ENCODE peak calls at places on chromosomes 4 and X, in four cellular contexts. D is suprapubic skin, X is IMR-90, N is thyroid gland. B is an unnamed sample.

GRCh38 chr4:80115368-80116181 is 42.5 kb upstream of the ANTXR2 start:
- DNase-seq in N (no peak), X (no peak), D (no peak), B (no peak)

GRCh38 chr4:139711461-139711860 is 45.8 kb downstream of the MGST2 start:
- DNase-seq in N (no peak), X (peak; percentile 54), D (no peak), B (peak; percentile 55)

GRCh38 chr4:100882661-100883060 is 364.8 kb upstream of the EMCN start:
- DNase-seq in D (no peak), N (no peak), X (no peak), B (no peak)

GRCh38 chr4:6194458-6195195 is 5.7 kb downstream of the JAKMIP1 start:
- DNase-seq in X (no peak), D (no peak), N (no peak), B (no peak)

GRCh38 chrX:149830192-149830873 is 48.6 kb downstream of the MAGEA9 start:
- DNase-seq in X (peak; percentile 17), N (peak; percentile 3), D (no peak), B (no peak)

GRCh38 chr4:26748805-26749204 is 111.8 kb upstream of the STIM2 start:
- DNase-seq in D (no peak), X (no peak), N (no peak), B (no peak)

GRCh38 chr4:100075486-100076270 is 114.6 kb downstream of the DDIT4L start:
- DNase-seq in N (no peak), X (no peak), D (no peak), B (no peak)

GRCh38 chrX:1400049-1400448 is 8.1 kb upstream of the SLC25A6 start:
- DNase-seq in N (no peak), D (peak; percentile 10), X (no peak), B (no peak)

GRCh38 chr4:173990126-173990878 is 293.2 kb downstream of the FBXO8 start:
- DNase-seq in D (no peak), X (peak; percentile 46), N (no peak), B (no peak)

GRCh38 chr4:153232768-153233167 is 28.5 kb downstream of the TRIM2 start:
- DNase-seq in N (peak; percentile 72), D (no peak), X (no peak), B (peak; percentile 49)

GRCh38 chr4:164440196-164440595 is 313.7 kb upstream of the SMIM31 start:
- DNase-seq in D (no peak), N (no peak), X (peak; percentile 21), B (no peak)

GRCh38 chr4:176230827-176231226 is 35.4 kb upstream of the SPATA4 start:
- DNase-seq in D (no peak), X (no peak), N (no peak), B (no peak)

GRCh38 chrX:107603433-107604159 is 24.7 kb upstream of the PRPS1 start:
- DNase-seq in X (no peak), N (no peak), D (no peak), B (no peak)

GRCh38 chrX:136794080-136794479 is 13.3 kb upstream of the ARHGEF6 start:
- DNase-seq in D (no peak), N (no peak), X (no peak), B (no peak)

GRCh38 chr4:17072483-17072882 is 174.0 kb upstream of the LDB2 start:
- DNase-seq in D (no peak), N (no peak), X (peak; percentile 42), B (no peak)

GRCh38 chr4:22391548-22391947 is 124.3 kb downstream of the ADGRA3 start:
- DNase-seq in X (peak; percentile 54), N (no peak), D (no peak), B (no peak)

GRCh38 chr4:87498446-87498900 is 30.7 kb downstream of the SPARCL1 start:
- DNase-seq in N (no peak), D (no peak), X (peak; percentile 47), B (no peak)

GRCh38 chr4:139337612-139338011 is 35.3 kb upstream of the NDUFC1 start:
- DNase-seq in N (no peak), D (no peak), X (no peak), B (no peak)

GRCh38 chr4:55318135-55318534 is 27.9 kb upstream of the SRD5A3 start:
- DNase-seq in D (no peak), N (no peak), X (no peak), B (no peak)

GRCh38 chr4:175996231-175996630 is 69.4 kb upstream of the WDR17 start:
- DNase-seq in D (no peak), N (no peak), X (no peak), B (no peak)

GRCh38 chr4:125319311-125319710 is 4.6 kb downstream of the FAT4 start:
- DNase-seq in D (no peak), X (peak; percentile 45), N (no peak), B (no peak)

GRCh38 chr4:6095023-6095817 is 77.0 kb upstream of the C4orf50 start:
- DNase-seq in N (no peak), D (no peak), X (peak; percentile 4), B (no peak)

GRCh38 chrX:21645437-21646220 is 12.5 kb downstream of the KLHL34 start:
- DNase-seq in X (no peak), N (no peak), D (no peak), B (no peak)

GRCh38 chr4:85672116-85672515 is 197.2 kb downstream of the ARHGAP24 start:
- DNase-seq in X (no peak), N (no peak), D (no peak), B (no peak)

GRCh38 chrX:81378550-81378949 is 176.6 kb downstream of the SH3BGRL start:
- DNase-seq in N (no peak), X (no peak), D (no peak), B (no peak)

GRCh38 chrX:105221374-105221773 is 880 bp upstream of the TEX13A start:
- DNase-seq in D (no peak), N (no peak), X (no peak), B (no peak)

GRCh38 chr4:82799006-82799881 is 648 bp upstream of the SCD5 start:
- DNase-seq in D (no peak), X (no peak), N (peak; percentile 54), B (peak; percentile 13)

GRCh38 chrX:154815274-154815818 is 10.1 kb upstream of the MPP1 start:
- DNase-seq in N (no peak), D (no peak), X (peak; percentile 86), B (no peak)

GRCh38 chrX:154822029-154822428 is 12.4 kb downstream of the SMIM9 start:
- DNase-seq in D (no peak), X (no peak), N (no peak), B (no peak)

GRCh38 chrX:154819771-154820341 is 14.6 kb upstream of the MPP1 start:
- DNase-seq in D (no peak), N (no peak), X (no peak), B (no peak)

GRCh38 chrX:154821523-154821922 is 12.9 kb downstream of the SMIM9 start:
- DNase-seq in D (no peak), X (no peak), N (no peak), B (no peak)

DNA sequence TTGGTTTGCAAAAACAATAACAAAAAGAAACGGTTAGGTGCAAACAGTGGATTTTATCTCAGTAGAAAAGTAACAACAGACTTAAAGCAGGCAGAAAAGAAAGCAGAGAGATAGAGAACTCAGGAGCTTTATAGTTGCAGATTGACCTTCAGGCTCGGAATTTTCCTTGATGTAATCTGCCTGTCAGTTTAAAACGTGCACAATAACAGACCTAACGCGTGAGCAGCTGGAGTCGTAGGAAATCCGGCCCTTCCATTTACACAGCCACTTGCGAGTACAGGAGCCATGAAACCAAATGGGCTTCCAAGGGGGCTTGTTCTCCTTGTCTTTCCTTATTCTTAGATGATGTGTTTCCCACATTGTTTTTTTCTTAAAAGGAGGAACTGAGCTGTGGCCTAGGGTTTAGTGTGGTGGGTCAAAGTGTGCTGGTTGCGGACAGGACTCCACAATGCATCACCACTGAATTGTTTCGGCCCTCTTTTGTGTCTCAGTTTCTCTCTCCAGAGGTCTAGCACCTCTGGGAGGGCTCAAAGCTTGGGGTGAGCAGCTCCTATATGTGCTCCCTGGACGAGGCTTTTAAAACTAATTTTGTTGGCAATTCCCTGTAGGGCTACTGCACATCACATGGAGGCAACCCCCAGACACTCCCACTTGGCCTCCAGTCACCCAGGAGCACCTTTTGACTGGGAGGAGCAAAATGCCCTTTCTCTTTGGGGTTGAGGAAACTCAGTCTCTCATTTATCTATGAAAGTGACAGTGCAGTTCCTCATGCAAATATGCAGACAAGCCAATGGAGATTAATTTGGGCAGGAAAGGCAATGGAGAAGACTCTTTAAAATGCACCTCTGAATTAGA is 13.9 kb upstream of the MPP1 start:
- DNase-seq in X (no peak), D (no peak), N (no peak), B (no peak)
- TF ChIP-seq POLR2A in X (no peak), D (no peak), N (no peak), B (no peak)

DNA sequence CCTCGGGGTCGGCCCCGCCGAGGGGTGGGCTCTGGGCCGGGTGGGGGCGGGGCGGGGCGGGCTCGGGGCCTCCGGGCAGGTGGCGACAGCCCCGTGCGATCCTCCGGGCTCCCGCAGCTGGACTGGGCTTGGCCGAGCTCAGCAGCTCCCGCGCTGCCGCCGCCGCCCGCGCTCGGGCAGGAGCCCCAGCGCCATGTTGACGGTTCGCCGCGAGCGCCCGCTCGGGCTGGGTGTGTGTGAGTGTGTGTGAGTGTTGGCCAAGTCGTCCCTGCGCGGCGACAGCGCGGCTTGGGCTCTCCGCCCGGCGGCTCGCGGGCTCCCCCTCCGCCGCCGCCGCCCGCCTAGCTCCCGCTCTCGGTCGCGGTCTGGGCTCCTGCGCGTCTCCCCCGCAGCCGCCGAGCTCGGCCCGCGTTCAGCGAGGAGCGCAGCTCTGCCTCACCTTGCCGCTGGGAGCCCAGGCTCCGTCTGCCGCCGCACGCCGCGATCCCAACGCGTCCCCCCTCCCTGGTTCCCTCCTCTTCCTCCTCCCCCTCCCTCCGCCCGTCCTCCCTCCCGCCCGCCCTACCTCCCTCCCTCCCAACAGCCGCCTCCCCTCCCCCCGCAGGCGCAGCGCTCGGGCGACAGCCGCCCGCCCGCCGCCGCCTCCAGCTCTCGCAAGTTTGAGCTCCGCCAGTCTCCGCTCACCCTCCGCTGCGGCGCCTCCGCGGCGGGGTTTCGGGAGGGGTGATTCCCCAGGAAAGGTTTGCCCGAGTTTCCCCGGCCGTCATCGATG is at the start of gene BCOR:
- DNase-seq in D (no peak), N (peak; percentile 72), X (peak; percentile 58), B (peak; percentile 84)
- TF ChIP-seq POLR2A in D (peak; percentile 21), N (peak; percentile 67), X (peak; percentile 86), B (peak; percentile 58)

GRCh38 chrX:78133561-78133960 is 5.9 kb downstream of the TAF9B start:
- DNase-seq in X (no peak), N (no peak), D (no peak), B (no peak)

GRCh38 chrX:78140206-78140605 is 756 bp upstream of the TAF9B start:
- DNase-seq in X (no peak), N (no peak), D (no peak), B (no peak)

GRCh38 chrX:78139160-78140123 is at the start of gene TAF9B:
- DNase-seq in X (peak; percentile 71), N (peak; percentile 81), D (peak; percentile 89), B (peak; percentile 88)
- TF ChIP-seq POLR2A in X (no peak), N (no peak), D (no peak), B (peak; percentile 56)

DNA sequence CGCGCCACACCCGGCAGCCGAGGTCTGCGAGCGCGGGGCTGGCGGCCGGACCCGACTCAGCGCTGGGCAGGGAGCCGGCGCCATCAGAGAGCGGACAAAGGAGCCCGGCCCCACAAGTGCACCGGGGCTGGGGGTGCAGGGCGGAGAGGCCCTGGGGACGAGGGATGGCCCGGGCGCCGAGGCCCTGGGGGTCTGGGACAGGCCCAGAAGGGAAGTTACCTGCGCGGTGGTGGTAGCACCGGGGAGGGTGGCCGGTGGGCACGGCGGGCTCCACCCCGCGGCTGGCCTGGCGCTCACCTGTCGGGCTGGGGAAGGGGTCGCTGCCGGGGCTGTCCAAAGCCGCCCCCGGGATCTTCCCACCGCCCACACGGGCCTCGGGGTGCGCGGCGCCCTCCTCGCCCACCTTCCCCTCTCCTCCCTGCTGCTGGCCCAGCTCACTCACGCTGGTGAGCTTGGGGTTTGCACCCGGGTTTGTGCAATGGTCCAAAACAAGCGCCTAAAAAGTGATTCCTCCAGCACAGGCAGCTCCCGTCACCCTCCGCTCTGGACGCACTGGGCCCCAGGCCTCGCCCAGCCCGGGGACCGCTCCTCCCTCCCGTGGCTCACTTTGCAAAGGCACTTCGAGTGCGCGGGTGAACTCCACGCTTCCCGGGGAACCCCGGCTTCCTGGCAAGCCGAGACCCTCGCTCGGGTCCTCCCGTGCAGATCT is at the start of gene CTPS2:
- DNase-seq in N (peak; percentile 60), X (peak; percentile 48), D (peak; percentile 79), B (peak; percentile 77)
- TF ChIP-seq POLR2A in N (no peak), X (no peak), D (no peak), B (peak; percentile 69)